ENCODE peak calls at places on chromosomes 2 and 18, in ten cellular contexts. D is activated naive CD4-positive, alpha-beta T cell; Z is globus pallidus; F is posterior vena cava; U is tibial nerve; G is SK-N-SH; N is retina; M is kidney epithelial cell; L is glomerular endothelial cell; W is Panc1. T is an unnamed sample.

GRCh38 chr2:181774601-181775179 is 94.4 kb upstream of the NEUROD1 start:
- DNase-seq in U (no peak), Z (no peak), F (no peak), W (no peak), M (no peak), L (no peak), N (no peak), G (no peak), D (no peak), T (no peak)

GRCh38 chr18:70659026-70659726 is 370.3 kb downstream of the SOCS6 start:
- DNase-seq in F (no peak), M (no peak), D (peak), L (no peak), N (peak), G (no peak), U (no peak), Z (no peak), W (no peak), T (no peak)

GRCh38 chr2:187842978-187843847 is 289.0 kb upstream of the TFPI start:
- DNase-seq in F (no peak), D (no peak), W (peak), G (peak), L (peak), Z (peak), U (peak), M (peak), N (peak), T (no peak)

GRCh38 chr18:26993568-26993967 is 128.1 kb upstream of the AQP4 start:
- DNase-seq in N (no peak), U (no peak), D (no peak), W (no peak), G (no peak), F (no peak), L (no peak), M (no peak), Z (no peak), T (no peak)

GRCh38 chr18:53018791-53019190 is 678.8 kb downstream of the DCC start:
- DNase-seq in M (peak), G (no peak), L (no peak), Z (no peak), F (no peak), W (no peak), N (no peak), D (no peak), U (no peak), T (no peak)

GRCh38 chr2:215745316-215745715 is 268.0 kb downstream of the MREG start:
- DNase-seq in Z (no peak), L (no peak), N (no peak), G (no peak), W (no peak), D (no peak), F (no peak), U (no peak), M (no peak), T (no peak)

GRCh38 chr18:48982269-48982668 is 31.5 kb upstream of the SMAD7 start:
- DNase-seq in D (no peak), L (no peak), N (no peak), W (no peak), G (no peak), U (no peak), F (no peak), Z (no peak), M (no peak), T (no peak)

GRCh38 chr2:61732787-61733186 is 121.1 kb downstream of the FAM161A start:
- DNase-seq in D (no peak), U (no peak), N (no peak), Z (no peak), F (no peak), L (no peak), W (no peak), M (no peak), G (no peak), T (no peak)

GRCh38 chr2:240997856-240998705 is at the start of gene SNED1:
- DNase-seq in Z (no peak), D (peak), F (peak), L (no peak), G (peak), U (peak), W (peak), M (no peak), N (peak), T (peak)

GRCh38 chr2:8090748-8091700 is 590.8 kb upstream of the ID2 start:
- DNase-seq in N (no peak), G (no peak), M (peak), L (no peak), F (peak), D (no peak), Z (no peak), U (peak), W (no peak), T (peak)

GRCh38 chr2:120746179-120746549 is 10.5 kb downstream of the GLI2 start:
- DNase-seq in Z (no peak), L (no peak), U (no peak), D (no peak), W (no peak), N (no peak), M (no peak), G (no peak), F (no peak), T (no peak)

GRCh38 chr2:71725836-71726235 is 272.5 kb downstream of the DYSF start:
- DNase-seq in D (no peak), M (no peak), N (no peak), G (no peak), U (no peak), L (no peak), W (no peak), F (no peak), Z (no peak), T (no peak)

GRCh38 chr18:11268691-11269686 is 119.6 kb upstream of the PIEZO2 start:
- DNase-seq in M (no peak), L (no peak), W (no peak), G (no peak), N (no peak), U (peak), D (no peak), F (no peak), Z (no peak), T (no peak)

GRCh38 chr2:118539290-118539689 is 308.2 kb downstream of the EN1 start:
- DNase-seq in F (no peak), M (no peak), G (no peak), Z (peak), W (no peak), U (peak), L (no peak), N (no peak), D (no peak), T (peak)

GRCh38 chr2:69567909-69568300 is 75.6 kb downstream of the AAK1 start:
- DNase-seq in G (no peak), F (no peak), L (no peak), N (no peak), W (no peak), D (no peak), U (no peak), M (no peak), Z (no peak), T (no peak)

GRCh38 chr2:218886461-218886947 is 5.9 kb downstream of the WNT10A start:
- DNase-seq in N (peak), W (no peak), G (peak), F (peak), L (no peak), D (no peak), U (no peak), Z (peak), M (no peak), T (no peak)

GRCh38 chr2:188114014-188114413 is 177.7 kb upstream of the GULP1 start:
- DNase-seq in G (peak), W (no peak), N (no peak), L (no peak), U (no peak), F (no peak), M (no peak), Z (no peak), D (no peak), T (no peak)

GRCh38 chr18:48706630-48707206 is 167.9 kb downstream of the CTIF start:
- DNase-seq in W (no peak), M (no peak), G (no peak), U (no peak), L (no peak), N (no peak), Z (no peak), F (no peak), D (no peak), T (no peak)

GRCh38 chr18:67001052-67001451 is 397.2 kb upstream of the CDH19 start:
- DNase-seq in U (no peak), G (peak), Z (no peak), W (no peak), F (no peak), M (no peak), D (no peak), N (no peak), L (no peak), T (no peak)

GRCh38 chr18:62723666-62724281 is 8.4 kb downstream of the PHLPP1 start:
- DNase-seq in N (no peak), G (no peak), F (no peak), Z (peak), M (no peak), W (no peak), L (no peak), D (no peak), U (no peak), T (peak)

GRCh38 chr2:205934443-205934842 is 151.5 kb downstream of the INO80D start:
- DNase-seq in F (no peak), L (no peak), W (no peak), U (no peak), Z (no peak), M (no peak), D (no peak), N (no peak), G (no peak), T (no peak)

GRCh38 chr2:129460643-129461198 is 518.7 kb upstream of the RAB6C start:
- DNase-seq in W (no peak), L (no peak), Z (no peak), M (no peak), U (no peak), D (no peak), G (no peak), N (no peak), F (peak), T (no peak)

T was measured in ELF-1.